ENCODE peak calls at places on chromosomes 5 and 9, in nine cellular contexts. One of them, this sample, is unnamed.

GRCh38 chr9:130073373-130073772 is 19.7 kb downstream of the GPR107 start:
- DNase-seq in GM12878: no peak
- DNase-seq in GM23338: no peak
- DNase-seq in sigmoid colon: no peak
- DNase-seq in breast epithelium: no peak
- DNase-seq in H1: no peak
- DNase-seq in suprapubic skin: no peak
- DNase-seq in GM12892: no peak
- DNase-seq in HL-60: no peak
- DNase-seq in this sample: peak

GRCh38 chr9:79745752-79746336 is 174.1 kb downstream of the TLE4 start:
- DNase-seq in GM12878: no peak
- DNase-seq in GM23338: no peak
- DNase-seq in sigmoid colon: no peak
- DNase-seq in breast epithelium: no peak
- DNase-seq in H1: no peak
- DNase-seq in suprapubic skin: no peak
- DNase-seq in GM12892: no peak
- DNase-seq in HL-60: no peak
- DNase-seq in this sample: no peak

GRCh38 chr5:158435161-158435616 is 576.2 kb upstream of the CLINT1 start:
- DNase-seq in GM12878: peak
- DNase-seq in GM23338: no peak
- DNase-seq in sigmoid colon: no peak
- DNase-seq in breast epithelium: no peak
- DNase-seq in H1: no peak
- DNase-seq in suprapubic skin: no peak
- DNase-seq in GM12892: no peak
- DNase-seq in HL-60: peak
- DNase-seq in this sample: no peak

GRCh38 chr9:97645720-97646119 is 12.1 kb downstream of the NCBP1 start:
- DNase-seq in GM12878: no peak
- DNase-seq in GM23338: no peak
- DNase-seq in sigmoid colon: no peak
- DNase-seq in breast epithelium: no peak
- DNase-seq in H1: no peak
- DNase-seq in suprapubic skin: no peak
- DNase-seq in GM12892: no peak
- DNase-seq in HL-60: no peak
- DNase-seq in this sample: no peak

GRCh38 chr5:75510836-75511434 is 494 bp downstream of the CERT1 start:
- DNase-seq in GM12878: no peak
- DNase-seq in GM23338: peak
- DNase-seq in sigmoid colon: peak
- DNase-seq in breast epithelium: peak
- DNase-seq in H1: no peak
- DNase-seq in suprapubic skin: peak
- DNase-seq in GM12892: no peak
- DNase-seq in HL-60: peak
- DNase-seq in this sample: peak

GRCh38 chr9:33455952-33456351 is 8.6 kb upstream of the AQP3 start:
- DNase-seq in GM12878: no peak
- DNase-seq in GM23338: no peak
- DNase-seq in sigmoid colon: no peak
- DNase-seq in breast epithelium: no peak
- DNase-seq in H1: no peak
- DNase-seq in suprapubic skin: no peak
- DNase-seq in GM12892: no peak
- DNase-seq in HL-60: no peak
- DNase-seq in this sample: no peak

GRCh38 chr5:131186561-131187256 is 16.0 kb downstream of the LYRM7 start:
- DNase-seq in GM12878: no peak
- DNase-seq in GM23338: no peak
- DNase-seq in sigmoid colon: no peak
- DNase-seq in breast epithelium: no peak
- DNase-seq in H1: no peak
- DNase-seq in suprapubic skin: no peak
- DNase-seq in GM12892: no peak
- DNase-seq in HL-60: no peak
- DNase-seq in this sample: no peak

GRCh38 chr9:134325813-134326753 is at the start of gene RXRA:
- DNase-seq in GM12878: no peak
- DNase-seq in GM23338: peak
- DNase-seq in sigmoid colon: peak
- DNase-seq in breast epithelium: peak
- DNase-seq in H1: no peak
- DNase-seq in suprapubic skin: peak
- DNase-seq in GM12892: peak
- DNase-seq in HL-60: peak
- DNase-seq in this sample: peak

GRCh38 chr9:16611969-16612368 is 258.5 kb downstream of the BNC2 start:
- DNase-seq in GM12878: no peak
- DNase-seq in GM23338: no peak
- DNase-seq in sigmoid colon: no peak
- DNase-seq in breast epithelium: no peak
- DNase-seq in H1: no peak
- DNase-seq in suprapubic skin: no peak
- DNase-seq in GM12892: no peak
- DNase-seq in HL-60: no peak
- DNase-seq in this sample: no peak

GRCh38 chr5:139137703-139138102 is 60.5 kb downstream of the SIL1 start:
- DNase-seq in GM12878: no peak
- DNase-seq in GM23338: peak
- DNase-seq in sigmoid colon: no peak
- DNase-seq in breast epithelium: no peak
- DNase-seq in H1: no peak
- DNase-seq in suprapubic skin: no peak
- DNase-seq in GM12892: no peak
- DNase-seq in HL-60: no peak
- DNase-seq in this sample: peak

GRCh38 chr5:151298465-151298864 is 5.1 kb downstream of the SLC36A3 start:
- DNase-seq in GM12878: no peak
- DNase-seq in GM23338: no peak
- DNase-seq in sigmoid colon: no peak
- DNase-seq in breast epithelium: no peak
- DNase-seq in H1: no peak
- DNase-seq in suprapubic skin: no peak
- DNase-seq in GM12892: no peak
- DNase-seq in HL-60: peak
- DNase-seq in this sample: peak

GRCh38 chr5:172768573-172769323 is 2.2 kb downstream of the DUSP1 start:
- DNase-seq in GM12878: no peak
- DNase-seq in GM23338: no peak
- DNase-seq in sigmoid colon: no peak
- DNase-seq in breast epithelium: no peak
- DNase-seq in H1: no peak
- DNase-seq in suprapubic skin: peak
- DNase-seq in GM12892: no peak
- DNase-seq in HL-60: no peak
- DNase-seq in this sample: peak

DNA sequence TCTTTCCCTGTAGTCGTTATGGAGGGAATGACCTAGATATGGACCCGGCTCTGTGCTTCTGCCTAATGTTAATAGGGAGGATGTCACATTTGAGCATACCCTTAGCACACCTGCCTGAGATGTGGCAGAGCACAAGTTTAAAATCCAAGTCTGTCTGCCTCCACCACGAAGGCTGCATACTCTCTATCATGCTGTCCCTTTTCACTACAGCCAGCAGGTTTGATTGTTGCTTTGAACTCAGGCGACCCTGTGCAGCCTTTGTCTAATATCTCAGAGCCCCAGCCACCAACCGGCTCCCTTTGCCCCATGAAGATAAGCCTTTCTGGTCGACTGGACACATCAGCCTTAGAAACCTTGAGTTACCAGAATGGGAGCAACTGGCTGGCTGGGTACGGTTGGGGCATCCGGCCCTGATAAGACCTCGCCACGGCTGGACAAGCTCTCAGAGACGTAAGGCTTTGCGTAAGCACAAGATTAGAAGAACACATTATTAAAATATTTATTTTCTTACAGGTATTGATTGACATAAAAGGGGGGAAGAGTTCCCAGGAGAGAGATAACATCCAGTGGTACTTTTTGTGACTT is 222.0 kb upstream of the TRIM32 start:
- DNase-seq in GM12878: no peak
- DNase-seq in GM23338: no peak
- DNase-seq in sigmoid colon: no peak
- DNase-seq in breast epithelium: no peak
- DNase-seq in H1: no peak
- DNase-seq in suprapubic skin: no peak
- DNase-seq in GM12892: no peak
- DNase-seq in HL-60: no peak
- DNase-seq in this sample: no peak
- TF ChIP-seq POLR2AphosphoS5 in GM12878: no peak
- TF ChIP-seq POLR2AphosphoS5 in GM23338: no peak
- TF ChIP-seq POLR2AphosphoS5 in sigmoid colon: no peak
- TF ChIP-seq POLR2AphosphoS5 in breast epithelium: no peak
- TF ChIP-seq POLR2AphosphoS5 in H1: no peak
- TF ChIP-seq POLR2AphosphoS5 in suprapubic skin: no peak
- TF ChIP-seq POLR2AphosphoS5 in GM12892: no peak
- TF ChIP-seq POLR2AphosphoS5 in HL-60: no peak
- TF ChIP-seq POLR2AphosphoS5 in this sample: no peak

GRCh38 chr5:15966651-15967050 is 212.9 kb downstream of the MARCHF11 start:
- DNase-seq in GM12878: no peak
- DNase-seq in GM23338: no peak
- DNase-seq in sigmoid colon: no peak
- DNase-seq in breast epithelium: no peak
- DNase-seq in H1: no peak
- DNase-seq in suprapubic skin: no peak
- DNase-seq in GM12892: no peak
- DNase-seq in HL-60: no peak
- DNase-seq in this sample: no peak

GRCh38 chr5:15966066-15966640 is 213.4 kb downstream of the MARCHF11 start:
- DNase-seq in GM12878: no peak
- DNase-seq in GM23338: no peak
- DNase-seq in sigmoid colon: no peak
- DNase-seq in breast epithelium: no peak
- DNase-seq in H1: no peak
- DNase-seq in suprapubic skin: no peak
- DNase-seq in GM12892: no peak
- DNase-seq in HL-60: no peak
- DNase-seq in this sample: no peak

DNA sequence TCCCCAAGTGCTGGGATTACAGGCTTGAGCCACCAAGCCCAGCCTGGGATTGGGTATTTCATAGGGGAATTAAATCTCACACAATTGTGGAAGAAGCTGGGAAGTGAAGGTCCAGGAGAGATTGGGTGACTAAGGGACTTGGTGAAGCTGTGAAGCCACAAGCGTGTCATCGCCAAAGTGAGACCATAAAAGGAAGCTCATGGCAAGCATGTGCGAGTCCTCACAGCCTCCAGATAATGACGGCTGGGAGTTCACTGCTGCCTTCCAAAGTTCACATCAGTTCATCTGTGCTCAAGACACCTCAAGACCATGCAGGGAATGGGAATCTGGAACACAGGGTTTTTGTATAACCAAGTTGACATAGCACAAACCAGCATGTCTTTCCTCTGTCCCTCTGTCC is 210.6 kb downstream of the MARCHF11 start:
- DNase-seq in GM12878: no peak
- DNase-seq in GM23338: no peak
- DNase-seq in sigmoid colon: no peak
- DNase-seq in breast epithelium: no peak
- DNase-seq in H1: no peak
- DNase-seq in suprapubic skin: no peak
- DNase-seq in GM12892: no peak
- DNase-seq in HL-60: no peak
- DNase-seq in this sample: no peak
- TF ChIP-seq POLR2AphosphoS5 in GM12878: no peak
- TF ChIP-seq POLR2AphosphoS5 in GM23338: no peak
- TF ChIP-seq POLR2AphosphoS5 in sigmoid colon: no peak
- TF ChIP-seq POLR2AphosphoS5 in breast epithelium: no peak
- TF ChIP-seq POLR2AphosphoS5 in H1: no peak
- TF ChIP-seq POLR2AphosphoS5 in suprapubic skin: no peak
- TF ChIP-seq POLR2AphosphoS5 in GM12892: no peak
- TF ChIP-seq POLR2AphosphoS5 in HL-60: no peak
- TF ChIP-seq POLR2AphosphoS5 in this sample: no peak

GRCh38 chr9:72636621-72637020 is 115.2 kb downstream of the TMC1 start:
- DNase-seq in GM12878: no peak
- DNase-seq in GM23338: no peak
- DNase-seq in sigmoid colon: no peak
- DNase-seq in breast epithelium: no peak
- DNase-seq in H1: no peak
- DNase-seq in suprapubic skin: no peak
- DNase-seq in GM12892: no peak
- DNase-seq in HL-60: no peak
- DNase-seq in this sample: no peak
- TF ChIP-seq POLR2AphosphoS5 in GM12878: no peak
- TF ChIP-seq POLR2AphosphoS5 in GM23338: no peak
- TF ChIP-seq POLR2AphosphoS5 in sigmoid colon: no peak
- TF ChIP-seq POLR2AphosphoS5 in breast epithelium: no peak
- TF ChIP-seq POLR2AphosphoS5 in H1: no peak
- TF ChIP-seq POLR2AphosphoS5 in suprapubic skin: no peak
- TF ChIP-seq POLR2AphosphoS5 in GM12892: no peak
- TF ChIP-seq POLR2AphosphoS5 in HL-60: no peak
- TF ChIP-seq POLR2AphosphoS5 in this sample: no peak

GRCh38 chr5:136004436-136004835 is 24.4 kb upstream of the TGFBI start:
- DNase-seq in GM12878: no peak
- DNase-seq in GM23338: no peak
- DNase-seq in sigmoid colon: no peak
- DNase-seq in breast epithelium: no peak
- DNase-seq in H1: no peak
- DNase-seq in suprapubic skin: no peak
- DNase-seq in GM12892: no peak
- DNase-seq in HL-60: no peak
- DNase-seq in this sample: no peak

GRCh38 chr5:136005371-136005770 is 23.4 kb upstream of the TGFBI start:
- DNase-seq in GM12878: no peak
- DNase-seq in GM23338: no peak
- DNase-seq in sigmoid colon: no peak
- DNase-seq in breast epithelium: no peak
- DNase-seq in H1: no peak
- DNase-seq in suprapubic skin: no peak
- DNase-seq in GM12892: no peak
- DNase-seq in HL-60: no peak
- DNase-seq in this sample: peak

GRCh38 chr5:136006767-136007251 is 22.0 kb upstream of the TGFBI start:
- DNase-seq in GM12878: no peak
- DNase-seq in GM23338: no peak
- DNase-seq in sigmoid colon: no peak
- DNase-seq in breast epithelium: no peak
- DNase-seq in H1: no peak
- DNase-seq in suprapubic skin: no peak
- DNase-seq in GM12892: no peak
- DNase-seq in HL-60: no peak
- DNase-seq in this sample: no peak

GRCh38 chr5:136006164-136006563 is 22.6 kb upstream of the TGFBI start:
- DNase-seq in GM12878: no peak
- DNase-seq in GM23338: no peak
- DNase-seq in sigmoid colon: no peak
- DNase-seq in breast epithelium: no peak
- DNase-seq in H1: no peak
- DNase-seq in suprapubic skin: no peak
- DNase-seq in GM12892: no peak
- DNase-seq in HL-60: no peak
- DNase-seq in this sample: no peak

GRCh38 chr5:136007271-136007670 is 21.5 kb upstream of the TGFBI start:
- DNase-seq in GM12878: no peak
- DNase-seq in GM23338: no peak
- DNase-seq in sigmoid colon: no peak
- DNase-seq in breast epithelium: no peak
- DNase-seq in H1: no peak
- DNase-seq in suprapubic skin: no peak
- DNase-seq in GM12892: no peak
- DNase-seq in HL-60: no peak
- DNase-seq in this sample: no peak
- TF ChIP-seq POLR2AphosphoS5 in GM12878: no peak
- TF ChIP-seq POLR2AphosphoS5 in GM23338: no peak
- TF ChIP-seq POLR2AphosphoS5 in sigmoid colon: no peak
- TF ChIP-seq POLR2AphosphoS5 in breast epithelium: no peak
- TF ChIP-seq POLR2AphosphoS5 in H1: no peak
- TF ChIP-seq POLR2AphosphoS5 in suprapubic skin: peak
- TF ChIP-seq POLR2AphosphoS5 in GM12892: no peak
- TF ChIP-seq POLR2AphosphoS5 in HL-60: no peak
- TF ChIP-seq POLR2AphosphoS5 in this sample: no peak

GRCh38 chr9:131076347-131077195 is 19.8 kb upstream of the AIF1L start:
- DNase-seq in GM12878: no peak
- DNase-seq in GM23338: no peak
- DNase-seq in sigmoid colon: no peak
- DNase-seq in breast epithelium: no peak
- DNase-seq in H1: no peak
- DNase-seq in suprapubic skin: no peak
- DNase-seq in GM12892: no peak
- DNase-seq in HL-60: no peak
- DNase-seq in this sample: no peak
- TF ChIP-seq POLR2AphosphoS5 in GM12878: no peak
- TF ChIP-seq POLR2AphosphoS5 in GM23338: no peak
- TF ChIP-seq POLR2AphosphoS5 in sigmoid colon: no peak
- TF ChIP-seq POLR2AphosphoS5 in breast epithelium: no peak
- TF ChIP-seq POLR2AphosphoS5 in H1: no peak
- TF ChIP-seq POLR2AphosphoS5 in suprapubic skin: no peak
- TF ChIP-seq POLR2AphosphoS5 in GM12892: no peak
- TF ChIP-seq POLR2AphosphoS5 in HL-60: no peak
- TF ChIP-seq POLR2AphosphoS5 in this sample: no peak